ENCODE peak calls at places on chromosomes 13 and 19, in seven cellular contexts. K, H, M, Y, A, W and I are unnamed samples.

GRCh38 chr13:113029487-113030258 is 60.7 kb downstream of the MCF2L start:
- DNase-seq in H (peak), M (peak), K (no peak), A (peak), W (no peak), Y (peak), I (peak)

GRCh38 chr19:11408591-11408990 is 10.5 kb downstream of the RGL3 start:
- DNase-seq in Y (no peak), A (no peak), K (no peak), W (no peak), H (no peak), M (no peak), I (no peak)

GRCh38 chr19:52140077-52140710 is 456 bp upstream of the ZNF616 start:
- DNase-seq in W (no peak), A (no peak), H (no peak), Y (no peak), M (no peak), K (no peak), I (no peak)

GRCh38 chr19:23436318-23436717 is 41.0 kb upstream of the ZNF91 start:
- DNase-seq in W (no peak), Y (peak), H (no peak), A (no peak), K (no peak), M (peak), I (peak)

GRCh38 chr19:35908977-35909683 is 1.0 kb upstream of the TYROBP start:
- DNase-seq in A (no peak), Y (no peak), H (no peak), K (peak), W (no peak), M (peak), I (no peak)

GRCh38 chr19:57830071-57830602 is at the start of gene ZNF587B:
- DNase-seq in W (peak), Y (peak), K (no peak), H (peak), M (peak), A (peak), I (peak)

GRCh38 chr19:13819242-13819641 is 24.0 kb downstream of the ZSWIM4 start:
- DNase-seq in W (no peak), M (no peak), K (no peak), H (no peak), Y (no peak), A (no peak), I (no peak)

GRCh38 chr19:5563008-5563431 is 4.7 kb downstream of the TINCR start:
- DNase-seq in K (no peak), W (no peak), A (no peak), M (no peak), H (no peak), Y (peak), I (no peak)

GRCh38 chr19:31555634-31556215 is 206.5 kb upstream of the TSHZ3 start:
- DNase-seq in M (no peak), Y (no peak), W (no peak), A (no peak), K (no peak), H (no peak), I (no peak)

GRCh38 chr13:44413095-44413494 is 39.5 kb downstream of the SERP2 start:
- DNase-seq in A (no peak), Y (no peak), M (no peak), H (no peak), W (no peak), K (no peak), I (no peak)

GRCh38 chr13:74751739-74752138 is 617.5 kb upstream of the KLF12 start:
- DNase-seq in Y (no peak), W (no peak), M (no peak), A (no peak), H (no peak), K (no peak), I (no peak)

GRCh38 chr19:33416307-33417215 is 43.1 kb downstream of the CEBPG start:
- DNase-seq in K (peak), A (peak), Y (peak), M (peak), W (peak), H (peak), I (peak)

GRCh38 chr19:34991542-34992333 is 8.4 kb upstream of the GRAMD1A start:
- DNase-seq in Y (no peak), W (no peak), A (no peak), H (no peak), K (no peak), M (no peak), I (no peak)